ENCODE peak calls at places on chromosomes 13 and 19, in seven cellular contexts. O is AG09319; L is WTC11; Y is activated naive CD8-positive, alpha-beta T cell treated with anti-CD3 and anti-CD28 coated beads, Interleukin-2, amount 50 U/mL, for 24 hours; X is tibial nerve; E is activated CD4-positive, alpha-beta T cell treated with anti-CD3 and anti-CD28 coated beads for 24 hours; J is globus pallidus. U is an unnamed sample.

GRCh38 chr13:23087884-23088283 is 92.9 kb upstream of the SGCG start:
- DNase-seq in O (no peak), L (peak), Y (peak), X (no peak), E (no peak), J (no peak), U (peak)

GRCh38 chr19:7337380-7338194 is 11.2 kb upstream of the ARHGEF18 start:
- DNase-seq in O (no peak), L (no peak), Y (peak), X (no peak), E (no peak), J (peak), U (no peak)

GRCh38 chr19:38093587-38093986 is 130.4 kb downstream of the DPF1 start:
- DNase-seq in O (no peak), L (no peak), Y (no peak), X (no peak), E (no peak), J (peak), U (no peak)

GRCh38 chr13:90708159-90708558 is 639.3 kb upstream of the MIR17HG start:
- DNase-seq in O (no peak), L (no peak), Y (no peak), X (no peak), E (no peak), J (no peak), U (no peak)

GRCh38 chr13:112510002-112510780 is 77.8 kb downstream of the TUBGCP3 start:
- DNase-seq in O (peak), L (peak), Y (no peak), X (no peak), E (no peak), J (peak), U (no peak)

GRCh38 chr19:47020132-47020805 is 632 bp downstream of the NPAS1 start:
- DNase-seq in O (no peak), L (no peak), Y (no peak), X (no peak), E (no peak), J (no peak), U (no peak)

GRCh38 chr19:35056513-35057063 is 15.1 kb downstream of the HPN start:
- DNase-seq in O (no peak), L (no peak), Y (no peak), X (no peak), E (no peak), J (no peak), U (no peak)

GRCh38 chr19:44626067-44626624 is 12.8 kb downstream of the IGSF23 start:
- DNase-seq in O (peak), L (no peak), Y (no peak), X (no peak), E (no peak), J (no peak), U (no peak)

GRCh38 chr19:18541992-18542935 is 1.1 kb downstream of the FKBP8 start:
- DNase-seq in O (no peak), L (no peak), Y (peak), X (no peak), E (no peak), J (no peak), U (no peak)

GRCh38 chr13:96811049-96811448 is 183.2 kb downstream of the OXGR1 start:
- DNase-seq in O (no peak), L (no peak), Y (no peak), X (no peak), E (no peak), J (no peak), U (no peak)

GRCh38 chr13:110524484-110525254 is 36.9 kb downstream of the RAB20 start:
- DNase-seq in O (no peak), L (no peak), Y (no peak), X (no peak), E (no peak), J (no peak), U (no peak)

GRCh38 chr19:27748551-27749152 is 1464.3 kb downstream of the UQCRFS1 start:
- DNase-seq in O (peak), L (no peak), Y (no peak), X (no peak), E (no peak), J (no peak), U (no peak)

GRCh38 chr19:1406496-1406817 is 929 bp upstream of the DAZAP1 start:
- DNase-seq in O (no peak), L (no peak), Y (no peak), X (no peak), E (no peak), J (no peak), U (no peak)

GRCh38 chr13:46797468-46798237 is 692 bp upstream of the ESD start:
- DNase-seq in O (no peak), L (no peak), Y (no peak), X (no peak), E (no peak), J (no peak), U (no peak)

GRCh38 chr13:80217614-80218456 is 123.1 kb downstream of the SPRY2 start:
- DNase-seq in O (no peak), L (peak), Y (no peak), X (no peak), E (no peak), J (no peak), U (no peak)

GRCh38 chr19:2540646-2541454 is 64.9 kb downstream of the GADD45B start:
- DNase-seq in O (peak), L (peak), Y (no peak), X (peak), E (no peak), J (no peak), U (no peak)

GRCh38 chr13:31223215-31223614 is 23.4 kb downstream of the B3GLCT start:
- DNase-seq in O (no peak), L (no peak), Y (no peak), X (no peak), E (no peak), J (no peak), U (no peak)

GRCh38 chr19:18939922-18940775 is 868 bp downstream of the HOMER3 start:
- DNase-seq in O (no peak), L (peak), Y (peak), X (no peak), E (no peak), J (peak), U (no peak)

GRCh38 chr19:43809762-43810696 is 7.8 kb upstream of the LYPD5 start:
- DNase-seq in O (peak), L (no peak), Y (no peak), X (no peak), E (no peak), J (peak), U (no peak)

GRCh38 chr19:13783565-13784500 is 9.6 kb downstream of the C19orf53 start:
- DNase-seq in O (no peak), L (no peak), Y (no peak), X (no peak), E (no peak), J (no peak), U (no peak)

GRCh38 chr13:41897126-41897525 is 63.8 kb downstream of the VWA8 start:
- DNase-seq in O (no peak), L (no peak), Y (no peak), X (no peak), E (no peak), J (no peak), U (no peak)

GRCh38 chr19:42051166-42052115 is 18.6 kb downstream of the GRIK5 start:
- DNase-seq in O (no peak), L (no peak), Y (peak), X (no peak), E (no peak), J (no peak), U (no peak)

GRCh38 chr13:23609414-23610186 is 39.4 kb downstream of the TNFRSF19 start:
- DNase-seq in O (no peak), L (no peak), Y (no peak), X (peak), E (no peak), J (no peak), U (no peak)

GRCh38 chr19:45768644-45769053 is 403 bp downstream of the SIX5 start:
- DNase-seq in O (no peak), L (peak), Y (peak), X (no peak), E (no peak), J (no peak), U (peak)

GRCh38 chr19:55276720-55277430 is 3.0 kb downstream of the HSPBP1 start:
- DNase-seq in O (no peak), L (no peak), Y (no peak), X (no peak), E (no peak), J (no peak), U (no peak)

GRCh38 chr19:45191324-45191845 is 12.8 kb downstream of the BLOC1S3 start:
- DNase-seq in O (no peak), L (no peak), Y (no peak), X (no peak), E (no peak), J (no peak), U (no peak)

GRCh38 chr13:98556968-98557591 is 19.8 kb downstream of the STK24 start:
- DNase-seq in O (no peak), L (no peak), Y (no peak), X (no peak), E (no peak), J (no peak), U (no peak)

GRCh38 chr19:23410155-23410554 is 14.9 kb upstream of the ZNF91 start:
- DNase-seq in O (no peak), L (no peak), Y (no peak), X (no peak), E (no peak), J (no peak), U (no peak)

GRCh38 chr19:35265126-35265995 is 3.4 kb upstream of the USF2 start:
- DNase-seq in O (no peak), L (peak), Y (no peak), X (peak), E (no peak), J (no peak), U (no peak)

GRCh38 chr13:109779876-109780516 is 6.4 kb downstream of the IRS2 start:
- DNase-seq in O (no peak), L (no peak), Y (no peak), X (no peak), E (no peak), J (no peak), U (no peak)

GRCh38 chr13:49904729-49905456 is 31.2 kb downstream of the SPRYD7 start:
- DNase-seq in O (no peak), L (no peak), Y (no peak), X (no peak), E (no peak), J (no peak), U (no peak)

GRCh38 chr13:31957772-31958171 is 73.8 kb upstream of the FRY start:
- DNase-seq in O (no peak), L (no peak), Y (no peak), X (no peak), E (no peak), J (no peak), U (no peak)

U was measured in stimulated activated CD4-positive, alpha-beta T cell treated with anti-CD3 and anti-CD28 coated beads, Interleukin-12 subunit alpha, Interleukin-12 subunit beta, amount 100 ng/mL, for 24 hours.